ENCODE peak calls at places on chromosomes 4 and X, in six cellular contexts. One of them, this sample, is unnamed.

GRCh38 chr4:25439913-25440477 is 62.9 kb downstream of the ANAPC4 start:
- DNase-seq in IMR-90: peak; percentile 68
- DNase-seq in neuronal stem cell: peak; percentile 63
- DNase-seq in mesendoderm: peak; percentile 82
- DNase-seq in trophoblast cell: peak; percentile 64
- DNase-seq in H1: peak; percentile 84
- DNase-seq in this sample: peak; percentile 73

GRCh38 chrX:154140742-154141141 is 3.3 kb upstream of the OPN1LW start:
- DNase-seq in IMR-90: no peak
- DNase-seq in neuronal stem cell: no peak
- DNase-seq in mesendoderm: no peak
- DNase-seq in trophoblast cell: no peak
- DNase-seq in H1: no peak
- DNase-seq in this sample: no peak

GRCh38 chr4:141126769-141127168 is 6.5 kb downstream of the RNF150 start:
- DNase-seq in IMR-90: peak; percentile 65
- DNase-seq in neuronal stem cell: no peak
- DNase-seq in mesendoderm: no peak
- DNase-seq in trophoblast cell: no peak
- DNase-seq in H1: no peak
- DNase-seq in this sample: no peak

GRCh38 chr4:93334003-93334402 is 494.6 kb upstream of the ATOH1 start:
- DNase-seq in IMR-90: peak; percentile 43
- DNase-seq in neuronal stem cell: no peak
- DNase-seq in mesendoderm: no peak
- DNase-seq in trophoblast cell: no peak
- DNase-seq in H1: no peak
- DNase-seq in this sample: no peak

GRCh38 chr4:156971168-156971601 is 414 bp downstream of the PDGFC start:
- DNase-seq in IMR-90: no peak
- DNase-seq in neuronal stem cell: no peak
- DNase-seq in mesendoderm: no peak
- DNase-seq in trophoblast cell: no peak
- DNase-seq in H1: peak; percentile 63
- DNase-seq in this sample: no peak

GRCh38 chr4:184750926-184751584 is 17.2 kb upstream of the CENPU start:
- DNase-seq in IMR-90: no peak
- DNase-seq in neuronal stem cell: no peak
- DNase-seq in mesendoderm: no peak
- DNase-seq in trophoblast cell: no peak
- DNase-seq in H1: no peak
- DNase-seq in this sample: no peak

GRCh38 chr4:118314221-118314620 is 38.6 kb downstream of the PRSS12 start:
- DNase-seq in IMR-90: no peak
- DNase-seq in neuronal stem cell: no peak
- DNase-seq in mesendoderm: no peak
- DNase-seq in trophoblast cell: no peak
- DNase-seq in H1: no peak
- DNase-seq in this sample: no peak

GRCh38 chr4:16896871-16897270 is 1.6 kb downstream of the LDB2 start:
- DNase-seq in IMR-90: peak; percentile 86
- DNase-seq in neuronal stem cell: no peak
- DNase-seq in mesendoderm: no peak
- DNase-seq in trophoblast cell: no peak
- DNase-seq in H1: no peak
- DNase-seq in this sample: peak; percentile 84

GRCh38 chr4:77104405-77105292 is 28.9 kb upstream of the CCNI start:
- DNase-seq in IMR-90: no peak
- DNase-seq in neuronal stem cell: no peak
- DNase-seq in mesendoderm: no peak
- DNase-seq in trophoblast cell: no peak
- DNase-seq in H1: no peak
- DNase-seq in this sample: no peak

GRCh38 chr4:172927096-172927495 is 241.5 kb upstream of the GALNT7 start:
- DNase-seq in IMR-90: no peak
- DNase-seq in neuronal stem cell: no peak
- DNase-seq in mesendoderm: no peak
- DNase-seq in trophoblast cell: no peak
- DNase-seq in H1: no peak
- DNase-seq in this sample: no peak

GRCh38 chr4:87219648-87220093 is 747 bp downstream of the KLHL8 start:
- DNase-seq in IMR-90: peak; percentile 33
- DNase-seq in neuronal stem cell: no peak
- DNase-seq in mesendoderm: peak; percentile 37
- DNase-seq in trophoblast cell: peak; percentile 52
- DNase-seq in H1: no peak
- DNase-seq in this sample: peak; percentile 49

GRCh38 chr4:155688211-155688610 is 21.6 kb downstream of the GUCY1A1 start:
- DNase-seq in IMR-90: no peak
- DNase-seq in neuronal stem cell: no peak
- DNase-seq in mesendoderm: no peak
- DNase-seq in trophoblast cell: no peak
- DNase-seq in H1: no peak
- DNase-seq in this sample: no peak

GRCh38 chr4:156109943-156110925 is 156.6 kb upstream of the CTSO start:
- DNase-seq in IMR-90: peak; percentile 8
- DNase-seq in neuronal stem cell: no peak
- DNase-seq in mesendoderm: peak; percentile 56
- DNase-seq in trophoblast cell: peak; percentile 84
- DNase-seq in H1: peak; percentile 68
- DNase-seq in this sample: peak; percentile 72

GRCh38 chr4:184265566-184266351 is 48.1 kb upstream of the ENPP6 start:
- DNase-seq in IMR-90: peak; percentile 61
- DNase-seq in neuronal stem cell: no peak
- DNase-seq in mesendoderm: peak; percentile 76
- DNase-seq in trophoblast cell: peak; percentile 56
- DNase-seq in H1: peak; percentile 40
- DNase-seq in this sample: peak; percentile 34

GRCh38 chrX:100980608-100981497 is 11.3 kb downstream of the ARL13A start:
- DNase-seq in IMR-90: peak; percentile 81
- DNase-seq in neuronal stem cell: no peak
- DNase-seq in mesendoderm: no peak
- DNase-seq in trophoblast cell: no peak
- DNase-seq in H1: no peak
- DNase-seq in this sample: peak; percentile 82

GRCh38 chr4:37999000-37999745 is 39.0 kb downstream of the PTTG2 start:
- DNase-seq in IMR-90: no peak
- DNase-seq in neuronal stem cell: no peak
- DNase-seq in mesendoderm: no peak
- DNase-seq in trophoblast cell: no peak
- DNase-seq in H1: no peak
- DNase-seq in this sample: no peak

GRCh38 chr4:177480796-177481195 is 38.6 kb upstream of the AGA start:
- DNase-seq in IMR-90: peak; percentile 93
- DNase-seq in neuronal stem cell: no peak
- DNase-seq in mesendoderm: no peak
- DNase-seq in trophoblast cell: peak; percentile 26
- DNase-seq in H1: no peak
- DNase-seq in this sample: peak; percentile 76

GRCh38 chr4:122879001-122879400 is 43.4 kb downstream of the NUDT6 start:
- DNase-seq in IMR-90: no peak
- DNase-seq in neuronal stem cell: no peak
- DNase-seq in mesendoderm: no peak
- DNase-seq in trophoblast cell: no peak
- DNase-seq in H1: no peak
- DNase-seq in this sample: no peak

GRCh38 chr4:92303621-92304027 is at the start of gene GRID2:
- DNase-seq in IMR-90: peak; percentile 2
- DNase-seq in neuronal stem cell: peak; percentile 38
- DNase-seq in mesendoderm: peak; percentile 92
- DNase-seq in trophoblast cell: no peak
- DNase-seq in H1: peak; percentile 80
- DNase-seq in this sample: peak; percentile 0

GRCh38 chr4:55183926-55184599 is 58.7 kb upstream of the KDR start:
- DNase-seq in IMR-90: peak; percentile 97
- DNase-seq in neuronal stem cell: no peak
- DNase-seq in mesendoderm: peak; percentile 95
- DNase-seq in trophoblast cell: peak; percentile 50
- DNase-seq in H1: no peak
- DNase-seq in this sample: peak; percentile 95

GRCh38 chr4:153258750-153259149 is 54.5 kb downstream of the TRIM2 start:
- DNase-seq in IMR-90: no peak
- DNase-seq in neuronal stem cell: no peak
- DNase-seq in mesendoderm: no peak
- DNase-seq in trophoblast cell: no peak
- DNase-seq in H1: no peak
- DNase-seq in this sample: no peak

DNA sequence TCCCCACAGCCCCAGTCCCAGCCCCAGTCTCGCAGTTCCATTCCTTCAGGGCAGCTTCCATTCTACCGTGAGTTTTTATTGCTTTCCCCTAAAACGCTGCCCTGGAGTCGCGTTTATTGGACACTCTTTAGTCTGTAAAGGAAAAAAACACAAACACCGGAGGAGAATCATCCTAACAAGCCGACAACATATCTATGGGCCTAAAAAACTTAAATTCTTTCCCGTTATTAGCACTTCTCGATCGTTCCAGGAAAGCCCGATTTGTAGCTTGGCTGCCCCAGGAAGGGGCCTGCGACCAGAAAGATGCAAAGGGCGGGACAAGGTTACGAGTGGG is 178.5 kb downstream of the CBR4 start:
- DNase-seq in IMR-90: no peak
- DNase-seq in neuronal stem cell: no peak
- DNase-seq in mesendoderm: no peak
- DNase-seq in trophoblast cell: no peak
- DNase-seq in H1: no peak
- DNase-seq in this sample: no peak
- H2BK120ac ChIP-seq in IMR-90: peak overlapping the region; percentile 92
- H2BK120ac ChIP-seq in neuronal stem cell: peak overlapping the region; percentile 90
- H2BK120ac ChIP-seq in mesendoderm: peak overlapping the region; percentile 64
- H2BK120ac ChIP-seq in trophoblast cell: peak overlapping the region; percentile 54
- H2BK120ac ChIP-seq in H1: no peak overlapping the region
- H2BK120ac ChIP-seq in this sample: no peak overlapping the region

GRCh38 chr4:47486306-47486705 is 1.2 kb downstream of the ATP10D start:
- DNase-seq in IMR-90: no peak
- DNase-seq in neuronal stem cell: no peak
- DNase-seq in mesendoderm: no peak
- DNase-seq in trophoblast cell: no peak
- DNase-seq in H1: no peak
- DNase-seq in this sample: peak; percentile 29
- H3K4me3 ChIP-seq in IMR-90: peak overlapping the region; percentile 71
- H3K4me3 ChIP-seq in neuronal stem cell: no peak overlapping the region
- H3K4me3 ChIP-seq in mesendoderm: no peak overlapping the region
- H3K4me3 ChIP-seq in trophoblast cell: no peak overlapping the region
- H3K4me3 ChIP-seq in H1: peak overlapping the region; percentile 74
- H3K4me3 ChIP-seq in this sample: peak overlapping the region; percentile 83

DNA sequence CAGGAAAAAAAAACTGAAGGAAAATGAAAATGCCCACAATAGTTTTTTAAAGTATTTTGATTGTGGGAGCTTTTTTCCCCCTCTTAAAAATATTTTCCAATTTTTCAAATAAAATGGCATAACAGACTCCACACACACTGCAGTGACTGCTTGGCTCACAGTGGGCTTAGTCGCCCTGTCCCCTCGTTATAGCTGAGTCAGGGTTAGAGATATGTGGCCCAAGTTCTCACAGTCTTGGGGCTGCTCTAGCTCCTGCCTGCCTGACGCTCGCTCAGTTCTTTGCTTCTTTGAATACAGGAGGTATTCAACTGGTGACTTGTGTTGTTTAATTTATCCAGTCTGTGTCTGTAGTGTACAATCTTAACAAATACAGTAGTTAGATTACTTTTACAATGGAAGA is 47.7 kb downstream of the BEND2 start:
- DNase-seq in IMR-90: no peak
- DNase-seq in neuronal stem cell: no peak
- DNase-seq in mesendoderm: no peak
- DNase-seq in trophoblast cell: no peak
- DNase-seq in H1: no peak
- DNase-seq in this sample: no peak
- H2BK120ac ChIP-seq in IMR-90: no peak overlapping the region
- H2BK120ac ChIP-seq in neuronal stem cell: no peak overlapping the region
- H2BK120ac ChIP-seq in mesendoderm: no peak overlapping the region
- H2BK120ac ChIP-seq in trophoblast cell: no peak overlapping the region
- H2BK120ac ChIP-seq in H1: no peak overlapping the region
- H2BK120ac ChIP-seq in this sample: no peak overlapping the region

GRCh38 chr4:8126523-8126922 is 32.1 kb downstream of the ABLIM2 start:
- DNase-seq in IMR-90: no peak
- DNase-seq in neuronal stem cell: no peak
- DNase-seq in mesendoderm: no peak
- DNase-seq in trophoblast cell: no peak
- DNase-seq in H1: no peak
- DNase-seq in this sample: no peak

GRCh38 chr4:8129785-8130184 is 28.8 kb downstream of the ABLIM2 start:
- DNase-seq in IMR-90: no peak
- DNase-seq in neuronal stem cell: no peak
- DNase-seq in mesendoderm: no peak
- DNase-seq in trophoblast cell: no peak
- DNase-seq in H1: no peak
- DNase-seq in this sample: no peak

GRCh38 chr4:8129136-8129535 is 29.5 kb downstream of the ABLIM2 start:
- DNase-seq in IMR-90: no peak
- DNase-seq in neuronal stem cell: no peak
- DNase-seq in mesendoderm: no peak
- DNase-seq in trophoblast cell: no peak
- DNase-seq in H1: no peak
- DNase-seq in this sample: no peak

GRCh38 chr4:8127051-8127798 is 31.4 kb downstream of the ABLIM2 start:
- DNase-seq in IMR-90: no peak
- DNase-seq in neuronal stem cell: no peak
- DNase-seq in mesendoderm: no peak
- DNase-seq in trophoblast cell: no peak
- DNase-seq in H1: no peak
- DNase-seq in this sample: no peak

DNA sequence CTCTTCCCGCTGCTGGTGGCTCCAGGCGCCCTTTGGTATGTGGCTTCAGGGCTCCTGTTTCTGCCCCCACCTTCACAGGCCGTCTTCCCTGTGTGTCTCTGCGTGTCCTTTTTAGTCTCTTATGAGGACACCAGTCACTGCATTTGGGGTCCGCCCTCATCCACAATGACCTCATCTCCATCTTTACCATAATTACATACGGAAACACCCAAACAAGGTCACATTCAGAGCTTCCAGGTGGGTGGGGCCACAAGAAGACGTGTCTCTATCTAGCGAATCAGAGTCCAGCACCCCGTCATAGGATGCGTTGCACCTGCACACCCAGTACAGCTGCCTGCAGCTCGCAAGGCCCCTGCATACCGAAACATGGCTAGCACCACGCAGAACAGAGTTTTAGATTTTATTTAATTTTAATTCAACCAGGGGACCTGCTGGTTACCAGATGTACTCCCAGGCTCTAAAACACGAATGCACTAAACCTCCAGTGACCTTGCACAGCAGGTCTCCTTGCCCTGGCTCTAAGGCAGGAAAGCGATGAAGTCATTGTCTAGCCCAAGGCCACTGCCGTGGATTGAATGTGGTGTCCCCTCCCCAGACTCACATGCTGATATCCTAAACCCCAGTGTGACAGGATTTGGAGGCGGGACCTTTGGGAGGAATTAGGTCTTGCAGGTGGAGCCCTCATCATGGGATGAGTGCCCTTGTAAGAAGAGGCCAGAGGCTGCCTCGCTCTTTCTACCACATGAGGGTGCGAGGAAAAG is 30.3 kb downstream of the ABLIM2 start:
- DNase-seq in IMR-90: no peak
- DNase-seq in neuronal stem cell: no peak
- DNase-seq in mesendoderm: peak; percentile 94
- DNase-seq in trophoblast cell: no peak
- DNase-seq in H1: no peak
- DNase-seq in this sample: no peak
- H3K4me3 ChIP-seq in IMR-90: no peak overlapping the region
- H3K4me3 ChIP-seq in neuronal stem cell: no peak overlapping the region
- H3K4me3 ChIP-seq in mesendoderm: no peak overlapping the region
- H3K4me3 ChIP-seq in trophoblast cell: no peak overlapping the region
- H3K4me3 ChIP-seq in H1: no peak overlapping the region
- H3K4me3 ChIP-seq in this sample: no peak overlapping the region